ENCODE peak calls at places on chromosomes 6 and 20, in four cellular contexts. D, U, S and Q are unnamed samples.

GRCh38 chr20:45953672-45954071 is 18.3 kb downstream of the ZNF335 start:
- DNase-seq in D (no peak), U (no peak), S (no peak), Q (no peak)

GRCh38 chr6:149336529-149336928 is 19.0 kb downstream of the TAB2 start:
- DNase-seq in D (no peak), U (no peak), S (no peak), Q (peak; percentile 31)

GRCh38 chr6:21826031-21826430 is 232.5 kb downstream of the SOX4 start:
- DNase-seq in D (no peak), U (peak; percentile 38), S (no peak), Q (no peak)

GRCh38 chr6:28683945-28684538 is 158.4 kb downstream of the GPX5 start:
- DNase-seq in D (no peak), U (peak; percentile 27), S (no peak), Q (peak; percentile 55)

GRCh38 chr6:4776493-4776966 is 326 bp downstream of the CDYL start:
- DNase-seq in D (peak; percentile 49), U (peak; percentile 45), S (no peak), Q (peak; percentile 65)

GRCh38 chr6:3876866-3877265 is 27.7 kb downstream of the FAM50B start:
- DNase-seq in D (no peak), U (no peak), S (no peak), Q (no peak)

GRCh38 chr6:39625209-39625608 is 100.0 kb downstream of the KIF6 start:
- DNase-seq in D (no peak), U (no peak), S (no peak), Q (no peak)

GRCh38 chr6:1409774-1410465 is 20.5 kb downstream of the FOXF2 start:
- DNase-seq in D (no peak), U (no peak), S (no peak), Q (peak; percentile 3)

GRCh38 chr6:63888416-63888815 is 252.8 kb downstream of the PHF3 start:
- DNase-seq in D (no peak), U (no peak), S (no peak), Q (no peak)

GRCh38 chr6:193773-194310 is 98.4 kb upstream of the DUSP22 start:
- DNase-seq in D (no peak), U (no peak), S (no peak), Q (peak; percentile 55)

GRCh38 chr6:84227434-84228197 is at the start of gene CEP162:
- DNase-seq in D (peak; percentile 92), U (peak; percentile 87), S (peak; percentile 91), Q (peak; percentile 88)

GRCh38 chr6:84220809-84221409 is 6.5 kb downstream of the CEP162 start:
- DNase-seq in D (no peak), U (no peak), S (no peak), Q (no peak)

GRCh38 chr6:84222426-84222825 is 5.0 kb downstream of the CEP162 start:
- DNase-seq in D (no peak), U (no peak), S (no peak), Q (no peak)

GRCh38 chr6:84227044-84227433 is 404 bp downstream of the CEP162 start:
- DNase-seq in D (no peak), U (no peak), S (no peak), Q (no peak)

GRCh38 chr6:84224251-84224650 is 3.2 kb downstream of the CEP162 start:
- DNase-seq in D (no peak), U (no peak), S (no peak), Q (no peak)
- TF ChIP-seq CTCF in D (no peak), U (no peak), S (no peak), Q (no peak)

GRCh38 chr20:24686156-24686555 is 216.7 kb downstream of the SYNDIG1 start:
- DNase-seq in D (no peak), U (no peak), S (no peak), Q (no peak)
- TF ChIP-seq CTCF in D (no peak), U (no peak), S (no peak), Q (no peak)

DNA sequence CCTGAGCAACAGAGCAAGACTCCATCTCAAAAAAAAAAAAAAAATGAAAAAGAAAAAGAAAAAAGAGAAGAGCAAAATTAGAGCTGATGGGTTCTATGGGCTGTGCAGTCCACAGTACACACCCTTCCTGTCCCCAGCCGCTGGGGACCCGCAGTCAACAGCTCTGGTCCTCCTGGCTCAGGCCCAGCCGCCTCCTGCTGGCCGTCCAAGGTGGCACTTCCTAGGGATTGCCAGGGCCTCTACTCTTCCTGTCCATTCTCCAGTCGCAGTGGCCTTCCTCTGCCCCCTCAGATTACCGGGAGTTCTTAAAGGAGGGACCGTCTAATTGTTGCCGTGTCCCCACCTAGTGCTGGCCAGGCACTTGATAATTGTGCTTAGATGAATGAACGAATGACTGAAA is 41.7 kb downstream of the TMEM242 start:
- DNase-seq in D (peak; percentile 49), U (peak; percentile 60), S (no peak), Q (peak; percentile 52)
- TF ChIP-seq CTCF in D (peak; percentile 17), U (no peak), S (no peak), Q (peak; percentile 75)

GRCh38 chr6:73943930-73944652 is 248.1 kb downstream of the CD109 start:
- DNase-seq in D (no peak), U (no peak), S (no peak), Q (no peak)

GRCh38 chr6:73937805-73938204 is 241.8 kb downstream of the CD109 start:
- DNase-seq in D (no peak), U (no peak), S (no peak), Q (no peak)

GRCh38 chr6:73943401-73943800 is 247.4 kb downstream of the CD109 start:
- DNase-seq in D (no peak), U (no peak), S (no peak), Q (no peak)

GRCh38 chr6:73941892-73942291 is 245.9 kb downstream of the CD109 start:
- DNase-seq in D (no peak), U (no peak), S (no peak), Q (no peak)

GRCh38 chr6:73942581-73942980 is 246.6 kb downstream of the CD109 start:
- DNase-seq in D (no peak), U (peak; percentile 34), S (no peak), Q (no peak)
- TF ChIP-seq CTCF in D (no peak), U (no peak), S (no peak), Q (peak; percentile 25)

DNA sequence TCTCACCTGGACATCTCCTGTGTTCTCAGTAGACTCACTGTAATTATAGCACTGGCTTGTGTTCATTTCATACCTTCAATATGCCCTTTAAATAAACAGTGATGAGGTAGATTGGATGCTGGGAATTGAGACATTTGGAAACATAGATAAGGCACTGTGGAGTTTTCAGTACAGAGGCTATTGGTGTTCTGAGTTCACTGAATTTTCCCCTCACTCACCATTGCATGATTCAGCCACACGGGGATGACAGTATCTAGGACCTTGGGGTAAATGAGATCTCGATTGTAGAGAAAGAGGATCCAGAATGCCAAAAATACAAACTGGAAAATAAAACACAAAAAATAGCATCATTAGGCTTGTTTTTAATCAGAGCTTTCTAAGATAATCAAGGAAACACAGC is 12.5 kb downstream of the ADTRP start:
- DNase-seq in D (no peak), U (no peak), S (no peak), Q (no peak)
- TF ChIP-seq CTCF in D (no peak), U (no peak), S (no peak), Q (peak; percentile 10)

GRCh38 chr20:12838261-12838866 is 170.4 kb upstream of the SPTLC3 start:
- DNase-seq in D (no peak), U (peak; percentile 45), S (no peak), Q (no peak)
- TF ChIP-seq CTCF in D (peak; percentile 14), U (peak; percentile 75), S (no peak), Q (peak; percentile 52)

GRCh38 chr6:87472525-87473418 is at the start of gene SLC35A1:
- DNase-seq in D (peak; percentile 90), U (peak; percentile 79), S (peak; percentile 93), Q (peak; percentile 86)
- TF ChIP-seq CTCF in D (peak; percentile 29), U (no peak), S (peak; percentile 20), Q (no peak)